ENCODE peak calls at places on chromosome 13, in six cellular contexts. Z, U, Q, Y, G and R are unnamed samples.

GRCh38 chr13:79459906-79460305 is 21.0 kb upstream of the NDFIP2 start:
- DNase-seq in Z (no peak), U (no peak), Q (no peak), Y (no peak), G (no peak), R (no peak)

GRCh38 chr13:76764429-76764828 is 121.8 kb downstream of the KCTD12 start:
- DNase-seq in Z (no peak), U (no peak), Q (no peak), Y (no peak), G (no peak), R (no peak)

GRCh38 chr13:90800082-90800746 is 547.3 kb upstream of the MIR17HG start:
- DNase-seq in Z (peak), U (no peak), Q (no peak), Y (no peak), G (no peak), R (no peak)

GRCh38 chr13:62296812-62297211 is 881.2 kb upstream of the PCDH20 start:
- DNase-seq in Z (no peak), U (no peak), Q (no peak), Y (no peak), G (no peak), R (no peak)

GRCh38 chr13:51675385-51675784 is 91.1 kb downstream of the WDFY2 start:
- DNase-seq in Z (no peak), U (no peak), Q (no peak), Y (no peak), G (no peak), R (no peak)

GRCh38 chr13:44710576-44710975 is 134.4 kb upstream of the TSC22D1 start:
- DNase-seq in Z (no peak), U (peak), Q (no peak), Y (no peak), G (peak), R (no peak)

GRCh38 chr13:72146816-72147215 is 279.8 kb upstream of the DACH1 start:
- DNase-seq in Z (no peak), U (no peak), Q (no peak), Y (no peak), G (no peak), R (no peak)

GRCh38 chr13:113912596-113912995 is 48.7 kb upstream of the GAS6 start:
- DNase-seq in Z (no peak), U (no peak), Q (no peak), Y (no peak), G (no peak), R (no peak)

GRCh38 chr13:26707122-26708006 is 53.2 kb downstream of the GPR12 start:
- DNase-seq in Z (peak), U (peak), Q (peak), Y (peak), G (no peak), R (peak)

GRCh38 chr13:41059466-41059865 is 1.8 kb upstream of the WBP4 start:
- DNase-seq in Z (peak), U (no peak), Q (no peak), Y (no peak), G (no peak), R (no peak)

GRCh38 chr13:39916330-39916729 is 260.9 kb downstream of the COG6 start:
- DNase-seq in Z (no peak), U (no peak), Q (no peak), Y (no peak), G (no peak), R (no peak)

GRCh38 chr13:74015137-74015536 is 119.1 kb downstream of the KLF12 start:
- DNase-seq in Z (no peak), U (no peak), Q (no peak), Y (no peak), G (no peak), R (no peak)

GRCh38 chr13:63448654-63449053 is 2033.0 kb upstream of the PCDH20 start:
- DNase-seq in Z (no peak), U (no peak), Q (no peak), Y (no peak), G (no peak), R (no peak)

GRCh38 chr13:77980592-77980991 is 62.0 kb upstream of the EDNRB start:
- DNase-seq in Z (no peak), U (no peak), Q (no peak), Y (no peak), G (no peak), R (peak)
- TF ChIP-seq JUND in Z (peak), U (no peak), Q (no peak), Y (no peak), G (no peak), R (no peak)

GRCh38 chr13:85236431-85236830 is 562.8 kb downstream of the SLITRK6 start:
- DNase-seq in Z (no peak), U (no peak), Q (no peak), Y (no peak), G (no peak), R (no peak)
- TF ChIP-seq JUND in Z (peak), U (peak), Q (no peak), Y (no peak), G (no peak), R (no peak)

DNA sequence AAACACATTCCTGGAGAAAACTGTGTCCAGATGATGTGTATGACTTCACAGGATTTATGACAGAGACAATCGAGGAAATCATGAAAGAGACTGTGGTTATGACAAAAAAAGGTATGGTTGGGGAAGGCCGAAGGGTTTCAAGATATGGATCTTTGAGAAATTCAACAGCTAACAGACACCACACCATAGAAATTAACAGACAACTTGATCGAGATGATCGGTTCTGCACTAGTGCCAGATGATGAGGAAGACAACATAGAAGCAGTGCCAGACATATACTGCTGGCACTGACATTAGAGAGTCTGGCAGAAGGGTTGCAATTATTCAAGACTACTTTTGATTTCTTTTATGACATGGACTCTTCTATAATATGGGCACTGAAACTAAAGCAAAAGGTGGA is 37.2 kb downstream of the KCNRG start:
- DNase-seq in Z (no peak), U (no peak), Q (no peak), Y (no peak), G (no peak), R (no peak)
- TF ChIP-seq JUND in Z (no peak), U (no peak), Q (no peak), Y (no peak), G (no peak), R (no peak)

DNA sequence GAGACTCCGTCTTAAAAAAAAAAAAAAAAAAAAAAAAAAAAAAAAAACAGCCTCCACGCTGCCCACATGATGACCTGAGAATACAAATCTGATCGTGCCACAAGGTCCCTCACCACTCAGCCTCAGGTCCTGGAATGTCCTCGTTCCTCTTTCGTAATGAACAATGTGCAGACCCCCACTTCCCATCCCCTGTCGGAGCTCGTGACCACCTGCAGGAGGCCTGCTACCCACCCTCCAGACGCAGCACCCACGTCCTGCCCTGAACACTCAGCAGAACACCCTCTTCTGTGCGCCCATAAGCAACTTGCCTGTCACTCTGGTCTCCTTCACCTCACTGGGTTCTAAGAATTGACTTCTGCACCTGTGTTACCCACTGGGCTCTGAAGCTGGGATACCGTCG is 166.4 kb downstream of the KATNAL1 start:
- DNase-seq in Z (no peak), U (no peak), Q (no peak), Y (no peak), G (no peak), R (no peak)
- TF ChIP-seq JUND in Z (no peak), U (no peak), Q (no peak), Y (no peak), G (no peak), R (no peak)

DNA sequence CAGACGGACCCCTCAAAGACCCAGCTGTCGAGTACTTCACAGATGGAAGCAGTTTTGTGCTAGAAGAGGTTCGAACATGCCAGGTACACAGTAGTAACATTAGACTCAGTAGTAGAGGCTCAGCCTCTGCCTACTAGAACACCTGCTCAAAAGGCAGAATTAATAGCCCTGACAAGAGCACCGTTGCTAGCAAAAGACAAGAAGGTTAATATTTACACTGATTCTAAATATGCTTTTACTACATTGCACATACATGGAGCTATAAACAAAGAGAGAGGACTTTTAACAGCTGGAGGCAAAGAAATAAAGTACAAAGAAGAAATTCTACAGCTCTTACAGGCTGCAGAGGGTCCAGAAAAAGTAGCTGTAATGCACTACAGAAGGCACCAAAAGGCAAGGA is 13.6 kb upstream of the SLC15A1 start:
- DNase-seq in Z (no peak), U (no peak), Q (no peak), Y (no peak), G (no peak), R (no peak)
- TF ChIP-seq JUND in Z (no peak), U (no peak), Q (no peak), Y (no peak), G (no peak), R (no peak)

DNA sequence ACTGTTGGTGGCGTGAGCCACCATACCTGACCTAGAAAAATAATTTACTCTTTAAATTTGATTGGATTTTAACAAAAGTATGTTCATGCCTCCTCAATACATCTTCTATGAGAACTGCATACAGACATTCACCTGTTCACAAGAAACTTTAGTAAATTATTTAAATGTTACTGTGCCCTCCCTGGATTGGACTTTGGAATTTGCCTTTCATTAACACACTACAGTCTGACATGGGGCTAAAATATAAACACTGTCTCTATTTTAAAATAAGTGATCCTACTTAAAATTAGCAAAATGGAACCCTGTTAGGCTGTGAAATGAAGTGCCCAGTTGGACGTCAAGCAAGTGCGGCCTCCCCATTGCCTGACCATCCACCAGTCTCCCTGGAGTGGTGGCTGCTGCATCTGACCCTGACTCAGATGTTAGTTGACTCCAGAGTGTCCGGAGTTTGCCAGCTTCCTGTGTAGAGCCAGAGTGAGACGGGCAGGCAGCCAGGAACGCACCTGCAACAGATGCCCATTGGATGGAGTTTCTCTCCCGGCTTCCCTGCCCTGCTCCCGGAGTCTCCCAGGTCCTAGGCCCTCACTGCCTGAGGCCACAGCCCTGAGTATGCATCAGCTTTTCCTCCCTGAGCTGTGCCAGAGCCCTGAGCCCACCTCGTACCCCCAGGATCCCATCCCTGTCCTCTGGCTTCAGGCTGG is 45.9 kb upstream of the ATP11A start:
- DNase-seq in Z (no peak), U (no peak), Q (peak), Y (no peak), G (no peak), R (no peak)
- TF ChIP-seq JUND in Z (no peak), U (no peak), Q (no peak), Y (no peak), G (no peak), R (no peak)

DNA sequence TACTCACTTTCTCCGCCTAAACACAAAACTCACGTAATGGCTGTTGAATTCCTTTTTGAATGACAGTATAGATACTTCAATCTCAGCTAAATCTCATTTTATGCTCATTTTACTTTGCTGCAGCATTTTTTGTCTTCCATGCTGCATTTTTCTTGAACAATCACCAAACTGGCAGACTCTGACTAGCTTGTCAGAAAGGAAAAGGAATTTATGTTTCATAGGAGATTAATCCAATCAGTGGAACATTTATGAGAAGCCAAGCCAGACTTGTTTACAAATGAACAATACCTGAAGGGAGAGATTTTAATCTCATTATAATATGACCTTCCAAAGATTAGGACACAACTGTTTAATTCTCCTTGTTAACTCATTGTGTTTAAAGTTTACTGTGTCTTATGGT is 1044.3 kb downstream of the DIAPH3 start:
- DNase-seq in Z (no peak), U (no peak), Q (no peak), Y (no peak), G (no peak), R (no peak)
- TF ChIP-seq JUND in Z (no peak), U (no peak), Q (no peak), Y (no peak), G (no peak), R (no peak)

GRCh38 chr13:22801402-22802003 is 379.3 kb upstream of the SGCG start:
- DNase-seq in Z (no peak), U (no peak), Q (peak), Y (no peak), G (no peak), R (no peak)
- TF ChIP-seq JUND in Z (no peak), U (no peak), Q (no peak), Y (no peak), G (no peak), R (no peak)